ENCODE peak calls at places on chromosomes 5 and 9, in eight cellular contexts. H, C, W, Z, P, B, E and V are unnamed samples.

GRCh38 chr9:134419684-134420076 is 93.4 kb downstream of the RXRA start:
- DNase-seq in B (no peak), W (no peak), P (no peak), E (peak; percentile 38), Z (no peak), C (peak; percentile 74), H (no peak), V (no peak)

GRCh38 chr9:124980434-124980833 is 39.6 kb upstream of the GOLGA1 start:
- DNase-seq in H (no peak), Z (no peak), P (no peak), B (no peak), W (no peak), E (no peak), C (no peak), V (no peak)

GRCh38 chr9:125785187-125785840 is 38.1 kb downstream of the PBX3 start:
- DNase-seq in P (no peak), Z (no peak), E (no peak), H (peak; percentile 1), C (no peak), B (no peak), W (peak; percentile 15), V (no peak)

GRCh38 chr5:57221049-57221568 is 47.2 kb downstream of the GPBP1 start:
- DNase-seq in H (peak; percentile 26), W (peak; percentile 32), P (peak; percentile 65), C (peak; percentile 73), E (peak; percentile 50), B (peak; percentile 53), Z (no peak), V (peak; percentile 24)

GRCh38 chr9:79868532-79869189 is 296.9 kb downstream of the TLE4 start:
- DNase-seq in W (no peak), C (no peak), Z (no peak), E (no peak), H (no peak), P (no peak), B (no peak), V (no peak)

GRCh38 chr5:87268970-87269377 is 1.3 kb downstream of the RASA1 start:
- DNase-seq in C (no peak), E (no peak), H (no peak), B (no peak), P (no peak), Z (no peak), W (peak; percentile 5), V (no peak)

GRCh38 chr5:134490925-134491271 is 34.6 kb upstream of the JADE2 start:
- DNase-seq in C (no peak), Z (no peak), H (no peak), E (no peak), P (no peak), B (no peak), W (no peak), V (no peak)

GRCh38 chr9:24545847-24546522 is at the start of gene IZUMO3:
- DNase-seq in Z (no peak), P (no peak), E (no peak), B (no peak), W (no peak), C (no peak), H (no peak), V (no peak)

GRCh38 chr9:136622538-136622948 is 40.2 kb upstream of the EGFL7 start:
- DNase-seq in W (no peak), E (no peak), P (no peak), Z (no peak), H (no peak), B (no peak), C (no peak), V (no peak)

GRCh38 chr9:20321683-20322082 is 300.6 kb downstream of the MLLT3 start:
- DNase-seq in C (no peak), E (no peak), Z (no peak), W (no peak), P (no peak), H (no peak), B (no peak), V (no peak)

GRCh38 chr5:159050408-159051091 is 49.2 kb downstream of the EBF1 start:
- DNase-seq in H (peak; percentile 73), E (peak; percentile 22), Z (no peak), W (no peak), P (peak; percentile 32), B (peak; percentile 36), C (no peak), V (peak; percentile 59)

GRCh38 chr9:97567894-97568202 is 65.3 kb downstream of the TSTD2 start:
- DNase-seq in Z (no peak), C (no peak), W (no peak), P (no peak), H (no peak), E (no peak), B (no peak), V (no peak)

GRCh38 chr5:58262226-58262625 is 197.7 kb downstream of the PLK2 start:
- DNase-seq in B (no peak), P (peak; percentile 51), W (peak; percentile 61), H (no peak), Z (no peak), C (no peak), E (no peak), V (no peak)

GRCh38 chr9:8679405-8679951 is 879.9 kb upstream of the DMAC1 start:
- DNase-seq in H (no peak), E (no peak), B (no peak), Z (no peak), C (no peak), P (no peak), W (no peak), V (no peak)

GRCh38 chr9:18728642-18729041 is 254.7 kb downstream of the ADAMTSL1 start:
- DNase-seq in Z (no peak), E (no peak), H (no peak), C (no peak), W (no peak), B (no peak), P (no peak), V (no peak)

GRCh38 chr5:72065751-72066255 is 41.5 kb upstream of the MAP1B start:
- DNase-seq in P (peak; percentile 50), W (peak; percentile 66), C (peak; percentile 93), Z (no peak), B (no peak), H (peak; percentile 6), E (peak; percentile 4), V (no peak)

GRCh38 chr5:164497665-164498064 is 992.2 kb downstream of the MAT2B start:
- DNase-seq in P (no peak), E (no peak), H (no peak), B (no peak), Z (no peak), W (no peak), C (no peak), V (no peak)

GRCh38 chr5:124457101-124457500 is 289.3 kb downstream of the ZNF608 start:
- DNase-seq in E (no peak), H (no peak), W (no peak), P (no peak), C (no peak), B (no peak), Z (no peak), V (no peak)

GRCh38 chr5:142740474-142740873 is 29.7 kb upstream of the ARHGAP26 start:
- DNase-seq in B (no peak), C (no peak), H (no peak), Z (no peak), P (no peak), W (no peak), E (no peak), V (no peak)

GRCh38 chr9:137462396-137463193 is 3.5 kb upstream of the NSMF start:
- DNase-seq in C (no peak), H (no peak), Z (no peak), E (no peak), W (no peak), P (no peak), B (no peak), V (no peak)

GRCh38 chr9:127204771-127205470 is 59.7 kb upstream of the GARNL3 start:
- DNase-seq in E (no peak), C (peak; percentile 44), P (peak; percentile 49), Z (no peak), H (no peak), B (no peak), W (no peak), V (no peak)

GRCh38 chr9:86239053-86239770 is 20.2 kb downstream of the C9orf153 start:
- DNase-seq in E (no peak), B (no peak), Z (no peak), P (no peak), H (no peak), W (no peak), C (no peak), V (no peak)
- TF ChIP-seq CTCF in E (no peak), B (no peak), Z (no peak), P (no peak), H (no peak), W (no peak), C (no peak), V (no peak)

GRCh38 chr9:78131969-78132687 is 100.5 kb upstream of the GNAQ start:
- DNase-seq in Z (no peak), C (no peak), W (peak; percentile 57), H (no peak), B (no peak), P (no peak), E (no peak), V (no peak)

GRCh38 chr9:78132688-78133033 is 101.0 kb upstream of the GNAQ start:
- DNase-seq in H (no peak), Z (no peak), B (no peak), P (no peak), C (no peak), E (no peak), W (no peak), V (no peak)

GRCh38 chr9:78127271-78128225 is 95.9 kb upstream of the GNAQ start:
- DNase-seq in W (no peak), Z (no peak), E (no peak), C (no peak), P (no peak), H (no peak), B (no peak), V (no peak)

GRCh38 chr9:78130853-78131252 is 99.2 kb upstream of the GNAQ start:
- DNase-seq in H (no peak), E (no peak), W (no peak), P (no peak), C (no peak), B (no peak), Z (no peak), V (no peak)

GRCh38 chr9:78130004-78130403 is 98.4 kb upstream of the GNAQ start:
- DNase-seq in C (peak; percentile 81), B (no peak), Z (peak; percentile 31), P (no peak), W (peak; percentile 56), E (no peak), H (no peak), V (no peak)
- TF ChIP-seq CTCF in C (peak; percentile 57), B (no peak), Z (no peak), P (no peak), W (peak; percentile 12), E (no peak), H (no peak), V (no peak)

GRCh38 chr5:119435436-119436132 is 16.7 kb upstream of the HSD17B4 start:
- DNase-seq in C (peak; percentile 86), W (peak; percentile 45), P (peak; percentile 52), Z (peak; percentile 69), B (peak; percentile 26), E (peak; percentile 61), H (peak; percentile 24), V (peak; percentile 50)
- TF ChIP-seq CTCF in C (peak; percentile 77), W (peak; percentile 46), P (peak; percentile 67), Z (peak; percentile 36), B (peak; percentile 70), E (peak; percentile 52), H (peak; percentile 61), V (peak; percentile 56)

DNA sequence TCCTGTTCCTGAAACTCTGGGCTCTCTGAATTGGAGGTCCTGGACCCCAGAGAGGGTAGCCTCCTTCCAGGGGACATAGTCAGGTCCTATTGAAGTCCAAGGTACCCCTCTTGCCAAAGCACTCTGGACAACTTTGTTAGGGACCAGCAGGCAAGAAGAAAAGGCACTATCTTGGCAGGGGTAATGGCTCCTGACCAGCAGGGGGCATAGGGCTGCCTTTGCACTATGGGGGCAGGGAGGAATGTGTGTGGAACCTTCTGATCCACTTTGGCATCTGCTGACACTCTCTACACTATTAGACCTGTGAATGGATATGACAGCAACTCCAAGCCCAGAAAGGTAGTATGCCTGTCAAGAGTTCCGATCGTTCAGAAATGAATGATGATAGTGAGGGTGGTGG is 179.0 kb upstream of the CD180 start:
- DNase-seq in E (no peak), H (no peak), B (no peak), P (no peak), Z (no peak), W (no peak), C (no peak), V (no peak)
- TF ChIP-seq CTCF in E (no peak), H (no peak), B (peak; percentile 23), P (no peak), Z (no peak), W (no peak), C (peak; percentile 30), V (no peak)